ENCODE peak calls at places on chromosomes 2 and 18, in seven cellular contexts. B, M, Z, K, H, U and D are unnamed samples. For H3K4me1, the result is how much of the 10 kb centered on the place peaks cover.

GRCh38 chr2:101782427-101782792 is 84.9 kb downstream of the MAP4K4 start:
- DNase-seq in M (no peak), U (no peak), H (no peak), B (no peak), Z (no peak), K (no peak), D (no peak)

GRCh38 chr2:18118703-18119102 is 240.2 kb downstream of the KCNS3 start:
- DNase-seq in B (no peak), M (no peak), Z (no peak), K (no peak), U (no peak), H (no peak), D (no peak)

GRCh38 chr2:149221898-149222297 is 108.5 kb upstream of the LYPD6 start:
- DNase-seq in M (no peak), Z (no peak), B (no peak), K (no peak), U (peak), H (no peak), D (no peak)

GRCh38 chr18:32301976-32302743 is 112.3 kb downstream of the MEP1B start:
- DNase-seq in K (no peak), M (no peak), Z (no peak), B (no peak), U (peak), H (no peak), D (no peak)

GRCh38 chr2:176099159-176099736 is 347 bp upstream of the HOXD12 start:
- DNase-seq in U (no peak), H (no peak), K (peak), Z (no peak), M (no peak), B (no peak), D (no peak)

GRCh38 chr2:188902906-188903305 is 71.3 kb upstream of the COL3A1 start:
- DNase-seq in M (no peak), H (no peak), B (no peak), U (no peak), K (no peak), Z (no peak), D (no peak)

GRCh38 chr2:43047187-43047780 is 179.1 kb downstream of the ZFP36L2 start:
- DNase-seq in B (no peak), K (no peak), Z (no peak), U (no peak), H (no peak), M (no peak), D (no peak)

GRCh38 chr2:186853871-186854435 is 5.0 kb upstream of the ZSWIM2 start:
- DNase-seq in B (no peak), H (no peak), M (no peak), U (no peak), Z (no peak), K (no peak), D (no peak)

GRCh38 chr18:50231621-50232020 is 34.7 kb downstream of the CFAP53 start:
- DNase-seq in H (no peak), K (no peak), U (no peak), B (no peak), Z (no peak), M (no peak), D (no peak)

GRCh38 chr2:11915650-11916049 is 169.2 kb downstream of the LPIN1 start:
- DNase-seq in B (no peak), Z (no peak), M (no peak), K (no peak), U (no peak), H (peak), D (no peak)

GRCh38 chr2:118431586-118431985 is 343.3 kb downstream of the INSIG2 start:
- DNase-seq in B (no peak), U (no peak), H (no peak), Z (no peak), M (no peak), K (no peak), D (no peak)

GRCh38 chr2:129935118-129935517 is 44.3 kb upstream of the RAB6C start:
- DNase-seq in K (no peak), U (no peak), M (no peak), B (no peak), Z (no peak), H (no peak), D (no peak)

GRCh38 chr2:156890498-156891148 is 366.9 kb upstream of the GALNT5 start:
- DNase-seq in H (no peak), Z (no peak), K (no peak), M (no peak), U (no peak), B (no peak), D (no peak)

GRCh38 chr2:141778315-141778835 is 352.4 kb downstream of the LRP1B start:
- DNase-seq in M (no peak), Z (no peak), H (no peak), U (no peak), B (no peak), K (no peak), D (no peak)

GRCh38 chr2:86337235-86338099 is at the start of gene REEP1:
- DNase-seq in M (no peak), Z (no peak), H (no peak), U (peak), K (no peak), B (no peak), D (no peak)

GRCh38 chr18:48872234-48873145 is 78.3 kb downstream of the SMAD7 start:
- DNase-seq in H (no peak), K (no peak), U (no peak), B (no peak), M (no peak), Z (no peak), D (no peak)
- TF ChIP-seq YY1 in H (no peak), K (no peak), U (no peak), B (no peak), M (no peak), Z (no peak), D (no peak)

GRCh38 chr2:219567791-219568361 is 3.5 kb downstream of the OBSL1 start:
- DNase-seq in H (no peak), B (no peak), K (no peak), U (no peak), Z (no peak), M (no peak), D (no peak)

GRCh38 chr2:219567131-219567530 is 4.2 kb downstream of the OBSL1 start:
- DNase-seq in H (no peak), Z (no peak), K (no peak), U (no peak), M (no peak), B (no peak), D (no peak)

GRCh38 chr2:219566640-219567039 is 4.7 kb downstream of the OBSL1 start:
- DNase-seq in M (no peak), K (no peak), H (no peak), B (no peak), U (peak), Z (no peak), D (no peak)

GRCh38 chr2:219563271-219563928 is 7.9 kb downstream of the OBSL1 start:
- DNase-seq in U (peak), B (no peak), M (no peak), Z (no peak), H (no peak), K (no peak), D (no peak)

GRCh38 chr2:219565130-219566080 is 5.9 kb downstream of the OBSL1 start:
- DNase-seq in K (no peak), U (peak), M (no peak), H (no peak), Z (no peak), B (no peak), D (peak)
- H3K4me1 ChIP-seq in K (under half), U (under half), M (under half), H (under half), Z (under half), B (half or more), D (under half)

DNA sequence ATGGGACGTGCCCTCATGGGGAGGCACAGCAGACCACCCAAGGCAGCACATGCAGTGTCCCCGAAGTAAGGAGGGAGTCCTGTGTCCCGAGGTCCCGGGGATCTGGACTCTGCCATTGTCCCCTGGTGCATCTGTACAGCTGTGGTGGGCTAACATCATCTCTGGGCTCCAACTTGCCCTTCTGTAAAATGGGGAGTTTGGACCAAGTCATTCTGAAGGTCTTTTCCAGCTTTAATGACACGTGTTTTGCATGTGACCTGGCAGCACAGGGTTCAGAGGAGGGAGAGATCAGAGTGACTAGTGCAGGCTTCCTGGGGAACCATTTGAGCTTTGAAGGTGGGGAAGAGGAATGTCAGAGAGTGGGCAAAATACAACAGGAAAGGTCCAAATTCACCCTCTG is 21.5 kb downstream of the ITM2C start:
- DNase-seq in Z (no peak), M (no peak), H (no peak), U (no peak), K (no peak), B (no peak), D (no peak)
- TF ChIP-seq YY1 in Z (no peak), M (no peak), H (no peak), U (no peak), K (no peak), B (no peak), D (no peak)

GRCh38 chr2:160362521-160362920 is 131.1 kb downstream of the RBMS1 start:
- DNase-seq in H (no peak), B (no peak), Z (no peak), U (no peak), K (no peak), M (no peak), D (no peak)

GRCh38 chr2:160365691-160366367 is 127.8 kb downstream of the RBMS1 start:
- DNase-seq in B (no peak), Z (no peak), M (no peak), U (no peak), K (no peak), H (no peak), D (no peak)

GRCh38 chr2:160362018-160362417 is 131.6 kb downstream of the RBMS1 start:
- DNase-seq in M (no peak), Z (no peak), H (no peak), U (no peak), K (no peak), B (no peak), D (no peak)

GRCh38 chr2:160367887-160368286 is 125.7 kb downstream of the RBMS1 start:
- DNase-seq in B (no peak), Z (no peak), K (no peak), U (no peak), M (peak), H (no peak), D (no peak)

GRCh38 chr2:160363961-160364733 is 129.5 kb downstream of the RBMS1 start:
- DNase-seq in K (no peak), B (no peak), Z (no peak), U (no peak), M (no peak), H (no peak), D (no peak)
- H3K4me1 ChIP-seq in K (under half), B (under half), Z (under half), U (under half), M (under half), H (under half), D (under half)